ENCODE peak calls at places on chromosome 1, in five cellular contexts. T is RPMI8226, X is NB4, D is GM13976, M is KBM-7. N is an unnamed sample.

GRCh38 chr1:6141601-6142000 is 38.5 kb downstream of the CHD5 start:
- DNase-seq in D (peak; percentile 73), M (peak; percentile 43), X (peak; percentile 48), T (peak; percentile 84), N (peak; percentile 2)

GRCh38 chr1:235366286-235366685 is 941 bp upstream of the TBCE start:
- DNase-seq in X (peak; percentile 12), T (no peak), D (no peak), M (no peak), N (no peak)

GRCh38 chr1:229238674-229239415 is 32.1 kb upstream of the RAB4A start:
- DNase-seq in M (no peak), X (no peak), D (no peak), T (no peak), N (no peak)

GRCh38 chr1:61056674-61057439 is 25.5 kb upstream of the NFIA start:
- DNase-seq in X (peak; percentile 39), T (peak; percentile 81), M (no peak), D (no peak), N (no peak)

GRCh38 chr1:76268341-76268740 is 193.8 kb downstream of the ST6GALNAC3 start:
- DNase-seq in T (no peak), X (no peak), D (no peak), M (no peak), N (no peak)

GRCh38 chr1:157111396-157112165 is 12.0 kb upstream of the ETV3L start:
- DNase-seq in T (no peak), M (no peak), X (no peak), D (no peak), N (no peak)

GRCh38 chr1:183043872-183044859 is 20.9 kb downstream of the LAMC1 start:
- DNase-seq in M (no peak), X (no peak), T (no peak), D (no peak), N (no peak)

GRCh38 chr1:201383647-201384405 is 6.3 kb upstream of the TNNT2 start:
- DNase-seq in T (no peak), X (no peak), M (no peak), D (no peak), N (no peak)

GRCh38 chr1:25527946-25528595 is 15.3 kb upstream of the LDLRAP1 start:
- DNase-seq in T (no peak), X (no peak), M (no peak), D (no peak), N (no peak)

GRCh38 chr1:30664103-30664755 is 59.2 kb downstream of the MATN1 start:
- DNase-seq in M (no peak), T (no peak), X (no peak), D (no peak), N (no peak)

GRCh38 chr1:39666772-39667171 is 5.1 kb downstream of the NT5C1A start:
- DNase-seq in X (no peak), D (peak; percentile 87), T (no peak), M (no peak), N (no peak)

GRCh38 chr1:168229893-168230292 is 4.1 kb downstream of the SFT2D2 start:
- DNase-seq in X (no peak), T (no peak), M (no peak), D (no peak), N (no peak)

GRCh38 chr1:48202030-48202752 is 20.3 kb upstream of the SLC5A9 start:
- DNase-seq in D (peak; percentile 51), M (peak; percentile 63), T (peak; percentile 64), X (peak; percentile 61), N (no peak)

GRCh38 chr1:69088556-69088955 is 479.2 kb upstream of the LRRC7 start:
- DNase-seq in D (no peak), M (no peak), X (no peak), T (no peak), N (no peak)

GRCh38 chr1:46530791-46531409 is 20.5 kb downstream of the KNCN start:
- DNase-seq in M (no peak), D (no peak), X (no peak), T (no peak), N (no peak)

GRCh38 chr1:38102576-38102975 is 56.0 kb upstream of the POU3F1 start:
- DNase-seq in M (no peak), T (no peak), D (no peak), X (no peak), N (no peak)

GRCh38 chr1:8598060-8598724 is 219.2 kb downstream of the RERE start:
- DNase-seq in M (no peak), D (no peak), X (no peak), T (no peak), N (no peak)

GRCh38 chr1:63122051-63122450 is 200.3 kb upstream of the FOXD3 start:
- DNase-seq in X (no peak), T (no peak), M (no peak), D (peak; percentile 6), N (no peak)

GRCh38 chr1:33612877-33613487 is 140.5 kb downstream of the ZSCAN20 start:
- DNase-seq in X (peak; percentile 76), M (peak; percentile 61), T (peak; percentile 74), D (peak; percentile 73), N (no peak)

GRCh38 chr1:10866314-10867091 is 70.1 kb upstream of the CASZ1 start:
- DNase-seq in D (no peak), M (peak; percentile 20), X (peak; percentile 49), T (no peak), N (no peak)

GRCh38 chr1:19122668-19123067 is 87.4 kb downstream of the UBR4 start:
- DNase-seq in M (no peak), T (no peak), D (no peak), X (no peak), N (no peak)

GRCh38 chr1:47809301-47810084 is 187.7 kb downstream of the TRABD2B start:
- DNase-seq in T (no peak), D (no peak), X (no peak), M (no peak), N (no peak)

GRCh38 chr1:36269408-36269838 is 36.7 kb upstream of the SH3D21 start:
- DNase-seq in M (no peak), T (no peak), D (no peak), X (no peak), N (no peak)

GRCh38 chr1:219265026-219265515 is 91.4 kb downstream of the LYPLAL1 start:
- DNase-seq in D (no peak), T (no peak), X (no peak), M (no peak), N (no peak)

GRCh38 chr1:234772345-234773147 is 162.6 kb upstream of the IRF2BP2 start:
- DNase-seq in M (peak; percentile 93), T (peak; percentile 98), D (peak; percentile 89), X (peak; percentile 99), N (peak; percentile 94)

GRCh38 chr1:10383630-10384029 is 15.2 kb upstream of the PGD start:
- DNase-seq in X (no peak), D (no peak), T (no peak), M (no peak), N (no peak)

GRCh38 chr1:83954301-83954823 is 44.6 kb downstream of the TTLL7 start:
- DNase-seq in X (no peak), T (no peak), M (no peak), D (no peak), N (no peak)